ENCODE peak calls at places on chromosome 19, in five cellular contexts. T, M, Q, J and R are unnamed samples.

GRCh38 chr19:12527034-12527836 is 24.0 kb downstream of the ZNF564 start:
- DNase-seq in M (peak), Q (no peak), J (no peak), T (no peak), R (no peak)

GRCh38 chr19:18231775-18232174 is 5.5 kb upstream of the PDE4C start:
- DNase-seq in T (no peak), J (no peak), M (no peak), Q (no peak), R (no peak)

GRCh38 chr19:32104465-32105235 is 240.8 kb upstream of the ZNF507 start:
- DNase-seq in Q (no peak), M (no peak), J (no peak), T (no peak), R (no peak)

GRCh38 chr19:29683009-29683408 is 17.7 kb downstream of the PLEKHF1 start:
- DNase-seq in T (no peak), Q (no peak), M (no peak), J (no peak), R (no peak)

GRCh38 chr19:39845621-39846175 is 481 bp downstream of the FBL start:
- DNase-seq in Q (no peak), J (no peak), T (no peak), M (no peak), R (no peak)

GRCh38 chr19:41421314-41421713 is 5.9 kb downstream of the B3GNT8 start:
- DNase-seq in Q (no peak), M (no peak), J (no peak), T (no peak), R (no peak)

GRCh38 chr19:19179548-19180441 is 9.7 kb upstream of the MEF2B start:
- DNase-seq in T (no peak), M (no peak), Q (no peak), J (no peak), R (no peak)

GRCh38 chr19:10086032-10086903 is at the start of gene SHFL:
- DNase-seq in T (peak), J (peak), Q (peak), M (no peak), R (peak)

GRCh38 chr19:14149509-14149994 is 13.2 kb upstream of the ASF1B start:
- DNase-seq in T (no peak), Q (peak), M (no peak), J (peak), R (no peak)

GRCh38 chr19:11856568-11857264 is 8.2 kb downstream of the ZNF439 start:
- DNase-seq in Q (peak), J (no peak), M (no peak), T (no peak), R (no peak)

GRCh38 chr19:46716013-46716671 is 772 bp downstream of the PRKD2 start:
- DNase-seq in M (no peak), Q (no peak), T (no peak), J (no peak), R (no peak)

GRCh38 chr19:3817761-3818160 is 31.6 kb upstream of the MATK start:
- DNase-seq in M (no peak), T (no peak), Q (no peak), J (no peak), R (no peak)

GRCh38 chr19:48511321-48511731 is 309 bp downstream of the LMTK3 start:
- DNase-seq in J (no peak), M (no peak), T (no peak), Q (no peak), R (no peak)

GRCh38 chr19:43596842-43597461 is 557 bp downstream of the ZNF576 start:
- DNase-seq in M (no peak), J (no peak), Q (no peak), T (no peak), R (no peak)

GRCh38 chr19:47275866-47276461 is 1.3 kb downstream of the INAFM1 start:
- DNase-seq in M (no peak), J (no peak), Q (no peak), T (no peak), R (no peak)

GRCh38 chr19:31648347-31648746 is 299.1 kb upstream of the TSHZ3 start:
- DNase-seq in T (no peak), Q (no peak), J (no peak), M (no peak), R (no peak)

GRCh38 chr19:38062959-38063786 is 156.2 kb downstream of the SIPA1L3 start:
- DNase-seq in T (no peak), M (peak), J (no peak), Q (no peak), R (no peak)

GRCh38 chr19:54084410-54084809 is 3.2 kb upstream of the TARM1 start:
- DNase-seq in T (no peak), Q (no peak), M (no peak), J (no peak), R (no peak)

GRCh38 chr19:16208847-16209246 is 11.1 kb downstream of the AP1M1 start:
- DNase-seq in T (no peak), M (no peak), Q (no peak), J (no peak), R (no peak)

GRCh38 chr19:3899531-3900294 is 19.2 kb downstream of the ATCAY start:
- DNase-seq in Q (no peak), M (no peak), T (no peak), J (no peak), R (no peak)

GRCh38 chr19:40831502-40832430 is 18.5 kb downstream of the CYP2A6 start:
- DNase-seq in Q (no peak), T (no peak), J (no peak), M (peak), R (peak)

GRCh38 chr19:45953676-45954075 is 20.0 kb downstream of the NOVA2 start:
- DNase-seq in Q (no peak), T (no peak), M (no peak), J (no peak), R (no peak)

GRCh38 chr19:55636723-55637122 is 4.1 kb upstream of the ZNF580 start:
- DNase-seq in Q (no peak), M (no peak), T (no peak), J (no peak), R (no peak)

GRCh38 chr19:9939301-9939913 is 3.1 kb upstream of the OLFM2 start:
- DNase-seq in M (no peak), T (no peak), Q (no peak), J (no peak), R (no peak)

GRCh38 chr19:51971624-51972023 is 15.0 kb downstream of the ZNF350 start:
- DNase-seq in T (no peak), J (no peak), M (no peak), Q (no peak), R (no peak)

GRCh38 chr19:5804516-5805464 is at the start of gene NRTN:
- DNase-seq in Q (no peak), J (no peak), M (no peak), T (no peak), R (no peak)

GRCh38 chr19:19329199-19329598 is 8.6 kb downstream of the MAU2 start:
- DNase-seq in J (no peak), Q (no peak), T (no peak), M (no peak), R (no peak)

GRCh38 chr19:825897-826640 is 1.6 kb upstream of the AZU1 start:
- DNase-seq in Q (no peak), J (no peak), T (no peak), M (no peak), R (no peak)

GRCh38 chr19:13537454-13537853 is 31.2 kb upstream of the CACNA1A start:
- DNase-seq in M (no peak), J (no peak), Q (no peak), T (no peak), R (no peak)

GRCh38 chr19:41871573-41872383 is 5.3 kb upstream of the CD79A start:
- DNase-seq in Q (no peak), M (no peak), J (peak), T (peak), R (no peak)

GRCh38 chr19:40421468-40421778 is 4.4 kb downstream of the SERTAD1 start:
- DNase-seq in T (no peak), J (no peak), M (no peak), Q (no peak), R (no peak)

GRCh38 chr19:19524053-19524452 is 4.7 kb upstream of the YJEFN3 start:
- DNase-seq in J (no peak), T (no peak), M (no peak), Q (no peak), R (no peak)

GRCh38 chr19:44955500-44956439 is 590 bp downstream of the CLPTM1 start:
- DNase-seq in T (no peak), J (no peak), M (no peak), Q (no peak), R (no peak)

GRCh38 chr19:13637664-13638063 is 126.7 kb upstream of the MRI1 start:
- DNase-seq in T (no peak), Q (no peak), M (no peak), J (no peak), R (no peak)

GRCh38 chr19:47895165-47895782 is 9.2 kb upstream of the SULT2A1 start:
- DNase-seq in M (no peak), J (no peak), T (no peak), Q (no peak), R (no peak)

GRCh38 chr19:6141217-6141616 is 5.8 kb downstream of the ACSBG2 start:
- DNase-seq in M (no peak), T (no peak), J (no peak), Q (no peak), R (no peak)

GRCh38 chr19:47227347-47228167 is 3.4 kb downstream of the BBC3 start:
- DNase-seq in J (no peak), T (no peak), M (peak), Q (peak), R (peak)

GRCh38 chr19:35895911-35896642 is 4.3 kb downstream of the NFKBID start:
- DNase-seq in Q (no peak), J (no peak), T (no peak), M (no peak), R (no peak)

GRCh38 chr19:42386974-42387707 is 3.0 kb downstream of the CNFN start:
- DNase-seq in J (peak), M (no peak), T (peak), Q (peak), R (no peak)